ENCODE peak calls at places on chromosomes 4 and X, in four cellular contexts. X is WTC11, F is HepG2, J is K562. R is an unnamed sample.

GRCh38 chrX:110944793-110945466 is 149.3 kb upstream of the CHRDL1 start:
- DNase-seq in X (peak), J (no peak), F (no peak), R (no peak)

GRCh38 chr4:5192271-5192670 is 141.0 kb downstream of the STK32B start:
- DNase-seq in X (no peak), J (no peak), F (no peak), R (no peak)

GRCh38 chr4:24664956-24665355 is 80.6 kb upstream of the DHX15 start:
- DNase-seq in F (peak), J (no peak), X (no peak), R (no peak)

GRCh38 chrX:115642895-115643530 is 82.0 kb downstream of the PLS3 start:
- DNase-seq in F (peak), X (peak), J (peak), R (peak)

GRCh38 chrX:130039847-130040246 is 57.4 kb downstream of the BCORL1 start:
- DNase-seq in F (no peak), J (no peak), X (no peak), R (no peak)

GRCh38 chr4:8072235-8072968 is 86.2 kb downstream of the ABLIM2 start:
- DNase-seq in X (no peak), F (no peak), J (no peak), R (no peak)

GRCh38 chrX:150326843-150327242 is 36.3 kb upstream of the MAMLD1 start:
- DNase-seq in X (no peak), J (no peak), F (no peak), R (no peak)

GRCh38 chr4:26372525-26373172 is 51.8 kb downstream of the RBPJ start:
- DNase-seq in X (no peak), J (no peak), F (peak), R (peak)

GRCh38 chrX:2383735-2384134 is 117.0 kb downstream of the DHRSX start:
- DNase-seq in J (no peak), X (no peak), F (no peak), R (no peak)

GRCh38 chrX:66030505-66031317 is 9.2 kb downstream of the VSIG4 start:
- DNase-seq in F (peak), X (peak), J (peak), R (peak)

GRCh38 chr4:93147524-93148212 is 680.9 kb upstream of the ATOH1 start:
- DNase-seq in F (no peak), J (no peak), X (peak), R (peak)

GRCh38 chrX:43643201-43643600 is 12.9 kb upstream of the MAOA start:
- DNase-seq in J (no peak), X (no peak), F (no peak), R (no peak)

GRCh38 chrX:143455045-143455444 is 62.2 kb downstream of the SPANXN3 start:
- DNase-seq in J (no peak), F (no peak), X (no peak), R (no peak)

GRCh38 chr4:114249561-114250356 is 270.3 kb upstream of the ARSJ start:
- DNase-seq in J (no peak), F (no peak), X (no peak), R (no peak)

GRCh38 chrX:104987063-104987462 is 233.4 kb downstream of the TEX13A start:
- DNase-seq in J (no peak), F (no peak), X (no peak), R (no peak)

GRCh38 chr4:82268050-82268825 is 105.6 kb downstream of the HNRNPD start:
- DNase-seq in X (peak), J (peak), F (peak), R (peak)

GRCh38 chr4:4269326-4269725 is 20.6 kb downstream of the LYAR start:
- DNase-seq in F (no peak), J (no peak), X (no peak), R (no peak)

GRCh38 chr4:167274346-167274745 is 40.1 kb upstream of the SPOCK3 start:
- DNase-seq in F (no peak), J (no peak), X (no peak), R (no peak)

GRCh38 chr4:6509587-6509986 is 37.2 kb upstream of the PPP2R2C start:
- DNase-seq in X (no peak), J (no peak), F (no peak), R (no peak)

GRCh38 chr4:68907230-68907629 is 44.4 kb downstream of the UGT2A3 start:
- DNase-seq in F (no peak), J (no peak), X (no peak), R (no peak)

GRCh38 chr4:169342906-169343560 is 72.3 kb upstream of the SH3RF1 start:
- DNase-seq in F (no peak), J (no peak), X (no peak), R (no peak)

GRCh38 chrX:124216396-124217124 is 115.9 kb upstream of the TEX13D start:
- DNase-seq in J (no peak), X (peak), F (no peak), R (no peak)

GRCh38 chrX:16671005-16671404 is 21.0 kb downstream of the S100G start:
- DNase-seq in F (peak), X (no peak), J (peak), R (peak)

GRCh38 chr4:85751907-85752306 is 277.0 kb downstream of the ARHGAP24 start:
- DNase-seq in X (no peak), J (no peak), F (no peak), R (no peak)

GRCh38 chrX:134418317-134419113 is 41.5 kb upstream of the HPRT1 start:
- DNase-seq in X (no peak), F (peak), J (no peak), R (no peak)

GRCh38 chr4:3388461-3389185 is 53.1 kb upstream of the HGFAC start:
- DNase-seq in J (no peak), X (no peak), F (no peak), R (no peak)

GRCh38 chr4:10144971-10145370 is 28.4 kb upstream of the WDR1 start:
- DNase-seq in X (no peak), J (no peak), F (no peak), R (no peak)

GRCh38 chr4:35520059-35520458 is 724.3 kb downstream of the ARAP2 start:
- DNase-seq in X (no peak), F (no peak), J (no peak), R (no peak)

GRCh38 chrX:64925480-64925879 is 50.8 kb downstream of the ZC4H2 start:
- DNase-seq in F (no peak), X (no peak), J (no peak), R (no peak)
- TF ChIP-seq ELF4 in F (no peak), X (no peak), J (no peak), R (no peak)

GRCh38 chrX:100994352-100995281 is 25.1 kb downstream of the ARL13A start:
- DNase-seq in X (no peak), F (peak), J (peak), R (no peak)

GRCh38 chrX:100990139-100990538 is 20.6 kb downstream of the ARL13A start:
- DNase-seq in F (no peak), X (no peak), J (no peak), R (no peak)

GRCh38 chrX:100999451-100999850 is 29.9 kb downstream of the ARL13A start:
- DNase-seq in X (no peak), F (no peak), J (no peak), R (no peak)

GRCh38 chrX:100995469-100995868 is 26.0 kb downstream of the ARL13A start:
- DNase-seq in J (no peak), X (no peak), F (peak), R (no peak)
- TF ChIP-seq ELF4 in J (no peak), X (no peak), F (no peak), R (no peak)

GRCh38 chrX:31334997-31335396 is 263.2 kb upstream of the FTHL17 start:
- DNase-seq in J (no peak), X (no peak), F (no peak), R (no peak)

GRCh38 chrX:31331928-31332327 is 260.1 kb upstream of the FTHL17 start:
- DNase-seq in X (no peak), J (no peak), F (no peak), R (no peak)

GRCh38 chrX:31336419-31336818 is 264.6 kb upstream of the FTHL17 start:
- DNase-seq in F (no peak), J (no peak), X (no peak), R (no peak)

GRCh38 chrX:31331045-31331444 is 259.2 kb upstream of the FTHL17 start:
- DNase-seq in F (no peak), J (no peak), X (no peak), R (no peak)

DNA sequence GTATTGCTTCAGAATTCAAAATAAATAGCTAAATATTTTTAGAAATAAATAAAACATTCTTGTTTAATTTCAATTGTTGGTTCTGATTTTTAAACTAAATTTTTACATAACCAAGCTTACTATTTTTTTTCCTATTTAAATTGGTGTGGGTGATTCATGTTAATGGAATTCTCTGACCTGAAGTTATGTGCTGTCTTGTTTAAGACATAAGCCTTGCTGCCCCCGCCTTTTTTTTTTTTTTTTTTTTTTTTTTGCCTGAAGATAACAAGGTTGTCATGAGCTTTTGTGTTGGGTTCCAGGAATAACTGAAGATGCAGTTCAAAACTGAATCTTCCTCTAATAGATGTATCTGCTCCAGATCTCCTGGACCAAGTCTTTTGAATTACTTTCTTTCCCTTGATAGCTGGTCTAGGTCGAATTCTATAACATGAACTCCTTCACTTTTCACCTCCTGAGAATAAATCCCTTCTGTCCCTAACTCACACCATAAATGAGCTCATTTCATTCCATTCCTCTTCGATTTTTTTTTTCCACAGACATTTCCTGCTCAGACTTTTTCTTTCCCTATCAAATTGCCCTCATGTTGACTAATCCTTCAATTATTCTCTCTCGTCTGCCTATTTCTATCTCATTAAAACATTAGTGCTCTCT is 261.5 kb upstream of the FTHL17 start:
- DNase-seq in J (no peak), X (no peak), F (no peak), R (no peak)
- TF ChIP-seq ELF4 in J (no peak), X (no peak), F (no peak), R (no peak)

GRCh38 chrX:136835761-136836160 is 44.8 kb downstream of the RBMX start:
- DNase-seq in F (no peak), J (no peak), X (no peak), R (no peak)

GRCh38 chrX:136839196-136839595 is 41.3 kb downstream of the RBMX start:
- DNase-seq in F (no peak), J (no peak), X (no peak), R (no peak)
- TF ChIP-seq ELF4 in F (no peak), J (no peak), X (no peak), R (no peak)

GRCh38 chrX:148649145-148649645 is 148.8 kb downstream of the AFF2 start:
- DNase-seq in X (no peak), J (no peak), F (no peak), R (no peak)
- TF ChIP-seq ELF4 in X (no peak), J (no peak), F (no peak), R (no peak)

GRCh38 chr4:87042221-87042620 is 107.4 kb downstream of the AFF1 start:
- DNase-seq in F (no peak), J (no peak), X (no peak), R (no peak)

GRCh38 chr4:87045659-87046058 is 110.8 kb downstream of the AFF1 start:
- DNase-seq in J (no peak), F (no peak), X (no peak), R (no peak)

GRCh38 chr4:87041142-87041541 is 106.3 kb downstream of the AFF1 start:
- DNase-seq in X (no peak), J (no peak), F (no peak), R (no peak)

GRCh38 chr4:87044511-87045369 is 109.9 kb downstream of the AFF1 start:
- DNase-seq in F (no peak), X (no peak), J (no peak), R (no peak)

GRCh38 chr4:87042986-87043820 is 108.4 kb downstream of the AFF1 start:
- DNase-seq in J (no peak), X (no peak), F (no peak), R (no peak)
- TF ChIP-seq ELF4 in J (no peak), X (no peak), F (no peak), R (no peak)

GRCh38 chr4:2331519-2332200 is 69.8 kb upstream of the MXD4 start:
- DNase-seq in J (no peak), F (no peak), X (no peak), R (no peak)

GRCh38 chr4:2332201-2332975 is 70.5 kb upstream of the MXD4 start:
- DNase-seq in J (no peak), F (no peak), X (no peak), R (no peak)

GRCh38 chr4:2333916-2334644 is 72.2 kb upstream of the MXD4 start:
- DNase-seq in F (no peak), J (no peak), X (no peak), R (peak)

GRCh38 chr4:2333356-2333841 is 71.5 kb upstream of the MXD4 start:
- DNase-seq in F (no peak), J (no peak), X (no peak), R (peak)

GRCh38 chr4:2332976-2333319 is 71.0 kb upstream of the MXD4 start:
- DNase-seq in F (no peak), X (no peak), J (no peak), R (peak)
- TF ChIP-seq ELF4 in F (no peak), X (no peak), J (no peak), R (no peak)

DNA sequence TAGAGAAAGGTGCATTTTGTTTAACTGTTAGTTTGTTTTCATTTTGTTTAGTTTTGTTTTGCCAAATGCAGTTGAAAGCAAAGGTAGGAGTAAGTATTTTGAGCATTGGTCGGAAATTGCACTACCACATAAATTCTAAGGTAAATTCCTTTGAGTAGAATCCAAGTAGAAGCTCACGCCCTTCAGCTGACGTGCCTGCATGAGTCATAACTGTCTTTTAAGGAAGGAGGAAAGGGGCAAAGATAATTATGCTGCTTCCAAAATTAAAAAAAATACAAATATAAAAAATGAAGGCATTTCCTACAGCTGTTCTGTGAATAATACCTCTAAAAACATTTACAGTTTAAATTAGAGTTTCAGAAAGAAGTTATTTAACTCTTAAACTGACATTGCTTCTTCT is 110.2 kb upstream of the MYOZ2 start:
- DNase-seq in J (no peak), X (no peak), F (no peak), R (no peak)
- TF ChIP-seq ELF4 in J (no peak), X (no peak), F (no peak), R (no peak)